ENCODE peak calls at places on chromosomes 16 and 17, in eight cellular contexts. E is spleen, S is thyroid gland, T is body of pancreas, W is Peyer's patch, A is heart left ventricle, U is ovary, O is tibial nerve. K is an unnamed sample.
A peak's percentile ranks its signal among the peaks of the same experiment; 100 is the strongest.

GRCh38 chr16:57590654-57591085 is 37.8 kb upstream of the ADGRG1 start:
- DNase-seq in E (no peak), S (no peak), T (no peak), W (no peak), A (no peak), U (no peak), O (no peak), K (no peak)

GRCh38 chr17:83131268-83132011 is 52.0 kb downstream of the METRNL start:
- DNase-seq in E (peak; percentile 43), S (no peak), T (no peak), W (peak; percentile 27), A (peak; percentile 9), U (no peak), O (no peak), K (no peak)

GRCh38 chr16:48432136-48432535 is 46.9 kb upstream of the SIAH1 start:
- DNase-seq in E (peak; percentile 35), S (no peak), T (no peak), W (no peak), A (no peak), U (no peak), O (no peak), K (no peak)

GRCh38 chr17:79779088-79779529 is 1.2 kb downstream of the CBX2 start:
- DNase-seq in E (no peak), S (no peak), T (no peak), W (no peak), A (no peak), U (peak; percentile 54), O (no peak), K (peak; percentile 54)

GRCh38 chr16:24850289-24850931 is 4.6 kb downstream of the SLC5A11 start:
- DNase-seq in E (no peak), S (no peak), T (no peak), W (no peak), A (no peak), U (no peak), O (no peak), K (no peak)

GRCh38 chr17:10843806-10844205 is 5.9 kb upstream of the PIRT start:
- DNase-seq in E (no peak), S (peak; percentile 2), T (no peak), W (peak; percentile 72), A (no peak), U (peak; percentile 27), O (no peak), K (peak; percentile 91)

GRCh38 chr16:84286568-84287220 is 8.0 kb upstream of the WFDC1 start:
- DNase-seq in E (peak; percentile 83), S (peak; percentile 28), T (peak; percentile 16), W (no peak), A (peak; percentile 83), U (peak; percentile 42), O (no peak), K (peak; percentile 63)

GRCh38 chr16:68739964-68740627 is 3.0 kb downstream of the CDH1 start:
- DNase-seq in E (no peak), S (peak; percentile 46), T (peak; percentile 47), W (no peak), A (no peak), U (no peak), O (no peak), K (no peak)

GRCh38 chr17:80899402-80900268 is 92.0 kb upstream of the CHMP6 start:
- DNase-seq in E (no peak), S (peak; percentile 25), T (peak; percentile 54), W (no peak), A (no peak), U (no peak), O (no peak), K (no peak)

GRCh38 chr17:35313875-35314409 is 59.5 kb downstream of the SLFN11 start:
- DNase-seq in E (peak; percentile 85), S (peak; percentile 12), T (no peak), W (peak; percentile 53), A (peak; percentile 73), U (peak; percentile 20), O (no peak), K (no peak)

GRCh38 chr16:3861808-3862451 is 18.6 kb downstream of the CREBBP start:
- DNase-seq in E (peak; percentile 84), S (no peak), T (no peak), W (no peak), A (peak; percentile 59), U (no peak), O (no peak), K (no peak)

GRCh38 chr17:13557077-13557476 is 44.7 kb downstream of the HS3ST3A1 start:
- DNase-seq in E (no peak), S (no peak), T (no peak), W (no peak), A (no peak), U (no peak), O (no peak), K (no peak)

GRCh38 chr17:70366421-70366820 is 197.1 kb downstream of the KCNJ2 start:
- DNase-seq in E (no peak), S (no peak), T (no peak), W (no peak), A (no peak), U (no peak), O (no peak), K (no peak)

GRCh38 chr17:79464310-79465010 is 146.4 kb downstream of the RBFOX3 start:
- DNase-seq in E (no peak), S (no peak), T (no peak), W (no peak), A (no peak), U (no peak), O (no peak), K (no peak)

GRCh38 chr16:79962962-79963361 is 362.4 kb upstream of the MAF start:
- DNase-seq in E (no peak), S (no peak), T (no peak), W (no peak), A (no peak), U (no peak), O (no peak), K (no peak)

DNA sequence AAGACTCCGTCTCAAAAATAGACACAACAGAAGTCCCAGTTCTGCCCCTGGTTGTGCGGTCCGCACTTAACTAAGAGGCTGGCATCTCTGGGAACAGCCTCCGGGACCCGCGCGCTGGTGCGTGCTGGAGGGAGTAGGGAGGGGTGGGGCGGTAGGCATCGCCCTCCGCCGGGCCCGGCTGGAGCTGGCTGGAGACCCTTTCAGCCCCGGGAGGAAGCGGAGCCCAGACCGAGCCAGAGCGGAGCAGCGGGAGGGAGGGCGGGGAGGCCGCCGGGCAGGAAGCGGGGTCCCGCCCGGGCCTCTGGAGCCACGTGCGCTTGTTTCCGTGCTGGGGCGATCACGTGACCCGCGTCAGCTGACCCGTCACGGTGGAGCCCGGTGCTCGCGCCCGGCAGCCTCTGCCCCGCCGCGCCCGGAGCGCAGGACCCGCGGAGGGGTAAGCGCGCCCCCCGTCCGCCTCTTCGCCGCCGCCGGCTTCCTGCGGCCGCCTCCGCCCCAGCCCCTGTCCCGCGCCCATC is at the start of gene WDR81:
- DNase-seq in E (peak; percentile 99), S (peak; percentile 91), T (peak; percentile 95), W (peak; percentile 94), A (peak; percentile 94), U (peak; percentile 90), O (peak; percentile 95), K (peak; percentile 96)
- TF ChIP-seq POLR2A in E (no peak), S (peak; percentile 57), T (peak; percentile 21), W (peak; percentile 25), A (peak; percentile 35), U (peak; percentile 25), O (no peak), K (no peak)

DNA sequence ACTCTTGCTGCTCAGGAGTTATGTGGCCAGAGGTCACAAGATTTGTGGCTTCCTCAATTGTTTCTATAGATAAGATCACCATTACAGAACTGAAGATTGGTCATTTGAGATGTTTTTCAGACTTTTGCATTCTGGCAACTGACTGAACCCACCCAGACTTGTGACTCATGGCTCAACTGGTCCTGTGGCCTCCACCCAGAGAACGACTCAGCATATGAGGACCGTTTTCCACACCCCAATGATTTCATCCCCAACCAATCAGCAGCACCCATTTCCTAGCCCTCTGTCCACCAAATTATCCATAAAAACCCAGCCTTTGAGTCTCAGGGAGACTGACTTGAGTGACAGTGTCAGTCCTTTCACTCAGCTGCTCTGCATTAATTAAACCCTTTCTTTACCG is 143.2 kb upstream of the ASIC2 start:
- DNase-seq in E (no peak), S (no peak), T (no peak), W (no peak), A (no peak), U (no peak), O (no peak), K (no peak)
- H3K4me1 ChIP-seq in E (no peaks in the 10 kb centered on the region), S (no peaks in the 10 kb centered on the region), T (no peaks in the 10 kb centered on the region), W (no peaks in the 10 kb centered on the region), A (no peaks in the 10 kb centered on the region), U (no peaks in the 10 kb centered on the region), O (no peaks in the 10 kb centered on the region), K (no peaks in the 10 kb centered on the region)

GRCh38 chr17:66405836-66406679 is 103.6 kb downstream of the PRKCA start:
- DNase-seq in E (no peak), S (no peak), T (peak; percentile 44), W (no peak), A (no peak), U (no peak), O (no peak), K (no peak)
- TF ChIP-seq POLR2A in E (no peak), S (no peak), T (no peak), W (no peak), A (no peak), U (no peak), O (no peak), K (no peak)

GRCh38 chr16:81597079-81597658 is 152.6 kb downstream of the CMIP start:
- DNase-seq in E (no peak), S (no peak), T (no peak), W (no peak), A (no peak), U (no peak), O (no peak), K (no peak)

GRCh38 chr16:81598083-81598482 is 153.5 kb downstream of the CMIP start:
- DNase-seq in E (no peak), S (no peak), T (no peak), W (no peak), A (no peak), U (no peak), O (no peak), K (no peak)

GRCh38 chr16:81600275-81600674 is 155.7 kb downstream of the CMIP start:
- DNase-seq in E (no peak), S (no peak), T (no peak), W (no peak), A (no peak), U (no peak), O (no peak), K (no peak)

GRCh38 chr16:81601008-81601428 is 156.4 kb downstream of the CMIP start:
- DNase-seq in E (no peak), S (no peak), T (no peak), W (no peak), A (no peak), U (no peak), O (no peak), K (no peak)

DNA sequence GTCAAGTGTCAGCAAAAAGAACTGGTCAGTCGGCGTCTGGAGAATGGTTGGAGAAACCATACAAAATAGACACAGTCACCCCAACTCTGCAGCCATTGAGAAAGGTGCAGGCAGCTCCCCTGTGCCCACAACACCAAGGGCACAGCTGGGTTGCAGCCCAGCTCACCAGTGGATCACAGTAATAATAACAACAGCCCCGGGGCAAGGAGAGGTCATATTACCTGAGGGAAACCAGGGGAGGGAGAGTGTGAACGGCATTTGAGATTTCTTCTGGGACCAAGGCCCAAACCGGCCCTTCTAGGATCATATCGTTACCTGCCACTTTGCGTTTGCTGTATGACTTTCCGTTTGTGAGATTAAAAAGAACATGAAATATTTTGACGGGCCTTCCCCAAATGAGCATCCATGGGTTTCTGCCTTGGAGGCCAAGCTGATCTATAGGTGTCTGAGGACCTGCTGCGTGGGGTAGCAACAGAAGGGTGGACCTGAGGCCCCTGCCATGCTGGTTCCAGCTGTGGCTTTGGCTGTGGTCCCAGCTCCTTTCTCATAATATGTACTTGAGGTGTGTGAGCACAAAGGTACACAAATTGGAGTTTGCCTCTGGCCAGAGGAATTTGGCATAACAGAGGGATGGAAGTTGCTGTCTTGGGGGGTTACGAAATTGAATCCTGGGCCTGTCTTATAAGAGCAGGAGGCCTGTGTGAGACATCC is 154.6 kb downstream of the CMIP start:
- DNase-seq in E (no peak), S (peak; percentile 36), T (peak; percentile 76), W (no peak), A (no peak), U (no peak), O (no peak), K (no peak)
- H3K4me1 ChIP-seq in E (no peaks in the 10 kb centered on the region), S (peaks cover 10% of the 10 kb centered on the region), T (peaks cover 8% of the 10 kb centered on the region), W (no peaks in the 10 kb centered on the region), A (peaks cover 25% of the 10 kb centered on the region), U (peaks cover 11% of the 10 kb centered on the region), O (peaks cover 25% of the 10 kb centered on the region), K (no peaks in the 10 kb centered on the region)

K was measured in testis.